ENCODE peak calls at places on chromosome 10, in nine cellular contexts. N is C1 segment of cervical spinal cord; X is cardiac fibroblast; D is stimulated activated CD8-positive, alpha-beta memory T cell treated with anti-CD3 and anti-CD28 coated beads, Interleukin-12 subunit alpha, Interleukin-12 subunit beta, amount 100 ng/mL, for 1 hour; R is AG08395; I is LoVo; V is activated effector memory CD4-positive, alpha-beta T cell treated with anti-CD3 and anti-CD28 coated beads, Interleukin-2, amount 50 U/mL, for 16 hours; O is GM04503; B is transverse colon. S is an unnamed sample.

GRCh38 chr10:121041906-121042305 is 190.7 kb downstream of the WDR11 start:
- DNase-seq in X (no peak), B (no peak), R (no peak), D (no peak), V (no peak), N (no peak), O (no peak), I (no peak), S (no peak)

GRCh38 chr10:48809261-48809660 is 124.6 kb downstream of the WDFY4 start:
- DNase-seq in B (no peak), R (no peak), I (no peak), X (no peak), O (no peak), V (no peak), N (no peak), D (no peak), S (no peak)

GRCh38 chr10:48454302-48455054 is 148.0 kb downstream of the MAPK8 start:
- DNase-seq in I (no peak), B (no peak), N (no peak), V (peak), R (no peak), X (no peak), D (no peak), O (no peak), S (peak)

GRCh38 chr10:63651864-63652263 is 130.7 kb downstream of the REEP3 start:
- DNase-seq in D (no peak), X (no peak), N (no peak), I (no peak), O (no peak), B (no peak), R (no peak), V (no peak), S (no peak)

GRCh38 chr10:3805791-3806381 is 20.9 kb upstream of the KLF6 start:
- DNase-seq in D (no peak), X (peak), B (peak), N (no peak), O (peak), V (peak), I (peak), R (peak), S (no peak)

GRCh38 chr10:62270020-62270419 is 1.4 kb upstream of the RTKN2 start:
- DNase-seq in I (no peak), N (no peak), V (no peak), X (no peak), B (no peak), O (no peak), R (no peak), D (no peak), S (no peak)

GRCh38 chr10:132944510-132944909 is 2.1 kb upstream of the CFAP46 start:
- DNase-seq in I (no peak), N (no peak), V (peak), X (no peak), D (no peak), R (no peak), O (no peak), B (no peak), S (peak)

GRCh38 chr10:45091968-45092367 is 91.2 kb downstream of the ZNF22 start:
- DNase-seq in X (no peak), I (no peak), N (no peak), O (no peak), D (no peak), R (no peak), V (no peak), B (no peak), S (no peak)

GRCh38 chr10:17025444-17026295 is 103.9 kb downstream of the CUBN start:
- DNase-seq in O (peak), V (peak), D (no peak), B (peak), X (peak), N (no peak), I (no peak), R (peak), S (no peak)

GRCh38 chr10:110269641-110270318 is 34.9 kb downstream of the SMNDC1 start:
- DNase-seq in V (no peak), X (peak), N (peak), B (peak), D (no peak), O (no peak), I (no peak), R (no peak), S (no peak)

GRCh38 chr10:87619705-87620104 is 40.0 kb upstream of the PAPSS2 start:
- DNase-seq in X (no peak), R (peak), I (no peak), D (no peak), O (no peak), V (no peak), N (no peak), B (no peak), S (no peak)

GRCh38 chr10:8331387-8331786 is 276.9 kb downstream of the GATA3 start:
- DNase-seq in D (no peak), B (no peak), X (no peak), N (no peak), I (no peak), V (peak), R (no peak), O (no peak), S (no peak)

GRCh38 chr10:3720228-3721019 is 64.6 kb downstream of the KLF6 start:
- DNase-seq in N (peak), V (no peak), R (peak), D (no peak), I (no peak), O (peak), X (peak), B (peak), S (no peak)

GRCh38 chr10:30829921-30830671 is 200.5 kb upstream of the LYZL2 start:
- DNase-seq in V (no peak), N (no peak), R (peak), O (no peak), I (no peak), D (no peak), X (no peak), B (no peak), S (no peak)

GRCh38 chr10:86946215-86947170 is 10.9 kb downstream of the MMRN2 start:
- DNase-seq in N (no peak), R (no peak), B (peak), X (no peak), I (no peak), O (no peak), D (no peak), V (peak), S (peak)

GRCh38 chr10:7258948-7259523 is 151.8 kb downstream of the SFMBT2 start:
- DNase-seq in N (no peak), X (no peak), B (peak), R (no peak), D (peak), V (peak), O (no peak), I (no peak), S (no peak)

GRCh38 chr10:28940158-28940888 is 263.0 kb downstream of the BAMBI start:
- DNase-seq in N (no peak), X (no peak), V (no peak), D (no peak), R (no peak), O (no peak), I (no peak), B (no peak), S (no peak)

GRCh38 chr10:77643795-77644468 is 6.3 kb upstream of the KCNMA1 start:
- DNase-seq in B (peak), X (peak), D (no peak), V (no peak), I (peak), N (no peak), O (no peak), R (peak), S (no peak)

GRCh38 chr10:61642692-61643091 is 20.0 kb upstream of the CABCOCO1 start:
- DNase-seq in X (peak), B (no peak), D (no peak), R (peak), V (no peak), O (peak), N (no peak), I (no peak), S (no peak)

GRCh38 chr10:101709359-101710063 is 14.5 kb upstream of the FBXW4 start:
- DNase-seq in R (no peak), I (no peak), X (no peak), V (no peak), N (no peak), B (no peak), D (no peak), O (no peak), S (no peak)

GRCh38 chr10:72784551-72785421 is 92.8 kb downstream of the MCU start:
- DNase-seq in X (peak), O (peak), I (no peak), D (no peak), R (peak), B (peak), V (no peak), N (peak), S (no peak)

GRCh38 chr10:2938869-2939268 is 128.5 kb upstream of the PFKP start:
- DNase-seq in O (no peak), V (no peak), R (peak), D (no peak), N (no peak), X (peak), I (no peak), B (no peak), S (no peak)

GRCh38 chr10:101897633-101898032 is 54.0 kb upstream of the KCNIP2 start:
- DNase-seq in X (peak), O (no peak), V (no peak), I (no peak), N (no peak), D (no peak), B (no peak), R (no peak), S (no peak)

GRCh38 chr10:109926141-109926745 is 2.9 kb upstream of the XPNPEP1 start:
- DNase-seq in B (no peak), D (no peak), O (no peak), V (no peak), N (no peak), X (no peak), R (no peak), I (no peak), S (no peak)

GRCh38 chr10:119103687-119104652 is at the start of gene DENND10:
- DNase-seq in X (peak), D (peak), I (peak), R (peak), V (peak), O (no peak), B (peak), N (peak), S (peak)

GRCh38 chr10:78341953-78342614 is 308.4 kb downstream of the RPS24 start:
- DNase-seq in R (no peak), D (no peak), B (no peak), X (no peak), V (peak), N (no peak), O (no peak), I (no peak), S (peak)

GRCh38 chr10:68099736-68100135 is 9.6 kb upstream of the MYPN start:
- DNase-seq in I (no peak), N (no peak), O (no peak), B (no peak), V (no peak), D (no peak), R (peak), X (peak), S (no peak)

GRCh38 chr10:131099028-131099427 is 212.5 kb downstream of the TCERG1L start:
- DNase-seq in O (no peak), I (no peak), N (no peak), B (no peak), R (no peak), X (no peak), V (no peak), D (no peak), S (no peak)

GRCh38 chr10:43734716-43735115 is 86.0 kb upstream of the ZNF32 start:
- DNase-seq in V (no peak), R (no peak), I (no peak), X (no peak), O (no peak), B (no peak), N (no peak), D (no peak), S (no peak)

GRCh38 chr10:22681783-22682183 is 32.6 kb downstream of the PIP4K2A start:
- DNase-seq in N (no peak), O (no peak), B (no peak), X (peak), D (peak), V (peak), R (peak), I (peak), S (no peak)

GRCh38 chr10:5601826-5602225 is 64.6 kb downstream of the ASB13 start:
- DNase-seq in I (no peak), V (no peak), N (no peak), D (no peak), X (peak), B (no peak), R (no peak), O (no peak), S (no peak)

S was measured in mesenteric fat pad.